ENCODE peak calls at places on chromosomes 1 and 21, in seven cellular contexts. T is HepG2, I is K562, U is T47D, Q is SK-N-SH, G is GM12878, J is H1. O is an unnamed sample.

GRCh38 chr1:18486195-18486594 is 5.5 kb downstream of the KLHDC7A start:
- DNase-seq in I (peak), Q (peak), J (peak), U (no peak), T (peak), G (no peak), O (no peak)

GRCh38 chr1:213568929-213569815 is 418.6 kb upstream of the PROX1 start:
- DNase-seq in I (no peak), Q (no peak), G (no peak), T (peak), J (no peak), U (no peak), O (no peak)

GRCh38 chr1:43134068-43134467 is 38.0 kb downstream of the EBNA1BP2 start:
- DNase-seq in T (peak), J (no peak), U (no peak), Q (no peak), G (no peak), I (peak), O (no peak)

GRCh38 chr1:203425668-203425999 is 50.0 kb upstream of the PRELP start:
- DNase-seq in U (no peak), Q (no peak), G (no peak), I (no peak), T (no peak), J (no peak), O (no peak)

GRCh38 chr21:36337099-36337509 is 17.1 kb downstream of the MORC3 start:
- DNase-seq in T (no peak), J (no peak), I (no peak), G (no peak), Q (no peak), U (no peak), O (no peak)

GRCh38 chr1:32791881-32792280 is 25.3 kb downstream of the YARS1 start:
- DNase-seq in T (no peak), U (no peak), I (no peak), Q (no peak), G (no peak), J (no peak), O (no peak)

GRCh38 chr1:208298593-208299233 is 54.5 kb upstream of the PLXNA2 start:
- DNase-seq in I (no peak), G (no peak), T (no peak), J (no peak), Q (no peak), U (peak), O (no peak)

GRCh38 chr1:193115629-193116227 is 6.1 kb upstream of the CDC73 start:
- DNase-seq in J (no peak), T (peak), G (no peak), Q (peak), I (peak), U (no peak), O (peak)

GRCh38 chr1:155938220-155938627 is 3.2 kb upstream of the RXFP4 start:
- DNase-seq in I (peak), G (peak), T (peak), U (peak), Q (peak), J (no peak), O (peak)

GRCh38 chr1:115666702-115667101 is 24.9 kb downstream of the VANGL1 start:
- DNase-seq in I (no peak), G (no peak), J (no peak), Q (no peak), U (peak), T (no peak), O (no peak)

GRCh38 chr1:116314305-116314919 is 58.6 kb upstream of the ATP1A1 start:
- DNase-seq in T (peak), U (no peak), Q (no peak), J (no peak), I (no peak), G (no peak), O (no peak)

GRCh38 chr1:172991674-172992400 is 58.9 kb downstream of the TNFSF18 start:
- DNase-seq in T (no peak), J (no peak), I (no peak), G (no peak), Q (no peak), U (no peak), O (no peak)

GRCh38 chr1:99590578-99591209 is 55.2 kb upstream of the PALMD start:
- DNase-seq in U (no peak), I (peak), Q (peak), J (no peak), G (no peak), T (no peak), O (no peak)

GRCh38 chr21:17537299-17537698 is 24.5 kb downstream of the CXADR start:
- DNase-seq in J (no peak), T (no peak), Q (peak), I (no peak), G (no peak), U (peak), O (no peak)

GRCh38 chr1:70048336-70048735 is 157.0 kb downstream of the LRRC40 start:
- DNase-seq in U (no peak), T (no peak), G (no peak), J (no peak), Q (no peak), I (no peak), O (no peak)

GRCh38 chr1:14881775-14882672 is 271.5 kb upstream of the TMEM51 start:
- DNase-seq in J (no peak), T (no peak), I (peak), Q (no peak), G (peak), U (no peak), O (no peak)

GRCh38 chr1:25503551-25504426 is 39.6 kb upstream of the LDLRAP1 start:
- DNase-seq in J (peak), U (peak), T (no peak), I (no peak), G (no peak), Q (peak), O (peak)

GRCh38 chr1:25640646-25641328 is 24.2 kb downstream of the MAN1C1 start:
- DNase-seq in I (no peak), U (no peak), T (no peak), Q (no peak), G (no peak), J (peak), O (no peak)

DNA sequence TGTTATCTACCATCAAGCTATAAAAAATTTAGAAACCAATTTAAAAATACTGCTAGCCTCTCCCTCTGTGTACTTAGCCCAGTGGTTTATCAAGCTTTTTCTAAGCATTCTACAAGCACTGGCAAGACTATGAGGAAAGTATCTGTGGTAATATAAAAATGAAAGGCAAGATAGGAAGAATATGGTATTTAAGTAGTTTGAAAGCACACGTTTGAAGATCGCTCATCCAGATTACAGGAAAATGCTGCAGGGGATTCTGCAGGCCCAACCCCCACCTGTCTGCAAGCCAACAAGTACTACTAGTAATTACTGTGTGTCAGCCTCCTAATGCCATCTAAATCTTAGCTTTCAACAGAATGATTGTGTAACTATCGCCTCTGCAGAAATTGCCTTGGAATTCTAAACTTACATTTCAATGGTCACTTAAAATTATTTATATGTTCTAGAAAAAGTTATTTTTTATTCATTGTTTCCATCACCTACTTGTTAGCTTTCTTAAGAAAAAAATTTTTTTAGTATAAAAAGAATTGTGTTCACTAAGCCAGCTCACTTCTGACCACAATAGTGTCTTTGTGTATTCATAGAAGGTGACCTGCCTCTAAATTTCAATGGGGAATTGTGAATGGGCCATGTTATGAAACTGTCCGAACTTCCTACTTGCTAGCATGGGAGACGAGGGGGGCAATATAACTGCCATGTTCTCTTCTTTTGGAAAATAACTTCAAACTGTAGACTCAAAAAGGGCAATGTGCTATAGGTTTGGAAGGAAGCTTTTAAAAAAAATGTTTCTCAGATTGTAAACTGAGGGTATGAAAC is 8.4 kb downstream of the ERRFI1 start:
- DNase-seq in I (no peak), Q (no peak), J (no peak), U (peak), G (no peak), T (peak), O (no peak)
- TF ChIP-seq JUND in I (no peak), Q (no peak), J (no peak), U (peak), G (no peak), T (no peak), O (no peak)

GRCh38 chr1:178126790-178127189 is 32.9 kb downstream of the RASAL2 start:
- DNase-seq in U (peak), G (no peak), J (no peak), Q (no peak), I (no peak), T (peak), O (peak)
- TF ChIP-seq JUND in U (no peak), G (no peak), J (no peak), Q (peak), I (no peak), T (no peak), O (peak)

GRCh38 chr1:183977717-183978116 is 59.8 kb downstream of the COLGALT2 start:
- DNase-seq in T (no peak), G (no peak), J (no peak), U (no peak), Q (no peak), I (no peak), O (no peak)
- TF ChIP-seq JUND in T (no peak), G (no peak), J (no peak), U (no peak), Q (no peak), I (no peak), O (no peak)

GRCh38 chr1:16153999-16154673 is 1.7 kb downstream of the EPHA2 start:
- DNase-seq in I (no peak), G (no peak), J (no peak), T (no peak), U (no peak), Q (no peak), O (no peak)
- TF ChIP-seq JUND in I (no peak), G (no peak), J (no peak), T (no peak), U (no peak), Q (no peak), O (no peak)

GRCh38 chr1:54615531-54616245 is 7.6 kb downstream of the FAM151A start:
- DNase-seq in J (no peak), G (no peak), U (no peak), T (no peak), Q (peak), I (peak), O (no peak)
- TF ChIP-seq JUND in J (no peak), G (no peak), U (no peak), T (no peak), Q (no peak), I (no peak), O (no peak)

DNA sequence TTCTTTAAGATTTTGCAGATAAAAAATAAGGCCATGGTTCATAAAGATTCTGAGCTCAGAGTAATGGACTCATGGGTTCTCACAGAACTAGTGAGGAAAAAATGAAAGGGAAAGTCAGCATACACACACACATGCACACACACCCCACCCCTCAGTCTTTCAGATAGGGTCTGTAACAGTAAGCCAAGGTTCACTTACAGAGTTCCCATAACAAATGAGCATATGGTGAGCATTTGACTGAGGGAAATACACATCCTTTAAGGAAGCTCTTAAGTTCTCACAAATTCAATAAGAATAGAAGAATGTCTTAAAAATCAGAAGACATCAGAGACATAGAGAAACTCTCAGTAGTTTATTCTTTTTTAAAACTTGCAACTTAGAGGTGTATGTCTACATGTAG is 57.9 kb downstream of the NTMT2 start:
- DNase-seq in I (no peak), U (no peak), J (no peak), T (no peak), Q (no peak), G (no peak), O (no peak)
- TF ChIP-seq JUND in I (no peak), U (no peak), J (no peak), T (no peak), Q (no peak), G (no peak), O (no peak)

GRCh38 chr1:58358311-58358710 is 188.2 kb downstream of the OMA1 start:
- DNase-seq in Q (no peak), T (peak), G (no peak), J (no peak), I (no peak), U (no peak), O (no peak)
- TF ChIP-seq JUND in Q (no peak), T (peak), G (no peak), J (no peak), I (no peak), U (no peak), O (no peak)

GRCh38 chr1:24382165-24382577 is 31.4 kb downstream of the STPG1 start:
- DNase-seq in U (no peak), T (no peak), J (peak), I (no peak), Q (no peak), G (no peak), O (no peak)
- TF ChIP-seq JUND in U (no peak), T (no peak), J (no peak), I (no peak), Q (no peak), G (no peak), O (no peak)